ENCODE peak calls at places on chromosomes 5 and 9, in four cellular contexts. W is HepG2, X is H1, N is K562. Y is an unnamed sample.

GRCh38 chr9:69171049-69171448 is 3.0 kb upstream of the TJP2 start:
- DNase-seq in W (no peak), N (peak; percentile 71), X (no peak), Y (no peak)

GRCh38 chr5:136382791-136383190 is 17.4 kb upstream of the TRPC7 start:
- DNase-seq in X (no peak), W (no peak), N (no peak), Y (no peak)

GRCh38 chr9:87436694-87437093 is 61.0 kb upstream of the DAPK1 start:
- DNase-seq in N (no peak), X (no peak), W (no peak), Y (no peak)

GRCh38 chr9:31824860-31825259 is 559.6 kb upstream of the ACO1 start:
- DNase-seq in W (peak; percentile 82), X (no peak), N (no peak), Y (no peak)

GRCh38 chr5:93532370-93532769 is 48.6 kb downstream of the NR2F1-AS1 start:
- DNase-seq in X (no peak), W (peak; percentile 2), N (no peak), Y (peak; percentile 9)

GRCh38 chr5:139808481-139809330 is 13.1 kb downstream of the PSD2 start:
- DNase-seq in N (peak; percentile 64), W (no peak), X (no peak), Y (no peak)

GRCh38 chr5:128271859-128272446 is 188.4 kb downstream of the SLC12A2 start:
- DNase-seq in W (no peak), N (peak; percentile 6), X (no peak), Y (peak; percentile 58)

GRCh38 chr9:130186051-130186450 is 13.8 kb downstream of the NCS1 start:
- DNase-seq in N (no peak), X (no peak), W (no peak), Y (no peak)

GRCh38 chr5:128764910-128765309 is 200.4 kb upstream of the SLC27A6 start:
- DNase-seq in X (no peak), N (no peak), W (no peak), Y (no peak)

GRCh38 chr9:35905912-35906679 is at the start of gene HRCT1:
- DNase-seq in N (no peak), W (peak; percentile 77), X (no peak), Y (peak; percentile 91)

GRCh38 chr9:16524078-16524477 is 346.4 kb downstream of the BNC2 start:
- DNase-seq in N (no peak), X (no peak), W (no peak), Y (no peak)

GRCh38 chr5:1523480-1523792 is 324 bp downstream of the LPCAT1 start:
- DNase-seq in W (no peak), X (no peak), N (peak; percentile 43), Y (no peak)

GRCh38 chr5:42960472-42960871 is 79.6 kb downstream of the ANXA2R start:
- DNase-seq in W (no peak), X (no peak), N (no peak), Y (no peak)

GRCh38 chr5:131303537-131303936 is 39.7 kb downstream of the CDC42SE2 start:
- DNase-seq in W (no peak), X (no peak), N (no peak), Y (no peak)

GRCh38 chr9:80117031-80117430 is 545.3 kb downstream of the TLE4 start:
- DNase-seq in W (no peak), N (no peak), X (no peak), Y (no peak)
- TF ChIP-seq RNF2 in W (no peak), N (no peak), X (no peak), Y (no peak)

GRCh38 chr9:76704601-76705204 is 59.5 kb upstream of the PCA3 start:
- DNase-seq in X (peak; percentile 7), N (peak; percentile 29), W (peak; percentile 58), Y (peak; percentile 88)
- TF ChIP-seq RNF2 in X (no peak), N (no peak), W (no peak), Y (no peak)

GRCh38 chr9:20290287-20290686 is 332.0 kb downstream of the MLLT3 start:
- DNase-seq in W (no peak), N (no peak), X (no peak), Y (no peak)
- TF ChIP-seq RNF2 in W (no peak), N (no peak), X (no peak), Y (no peak)

GRCh38 chr5:158423623-158424200 is 564.8 kb upstream of the CLINT1 start:
- DNase-seq in X (no peak), N (no peak), W (no peak), Y (no peak)
- TF ChIP-seq RNF2 in X (no peak), N (no peak), W (no peak), Y (no peak)

DNA sequence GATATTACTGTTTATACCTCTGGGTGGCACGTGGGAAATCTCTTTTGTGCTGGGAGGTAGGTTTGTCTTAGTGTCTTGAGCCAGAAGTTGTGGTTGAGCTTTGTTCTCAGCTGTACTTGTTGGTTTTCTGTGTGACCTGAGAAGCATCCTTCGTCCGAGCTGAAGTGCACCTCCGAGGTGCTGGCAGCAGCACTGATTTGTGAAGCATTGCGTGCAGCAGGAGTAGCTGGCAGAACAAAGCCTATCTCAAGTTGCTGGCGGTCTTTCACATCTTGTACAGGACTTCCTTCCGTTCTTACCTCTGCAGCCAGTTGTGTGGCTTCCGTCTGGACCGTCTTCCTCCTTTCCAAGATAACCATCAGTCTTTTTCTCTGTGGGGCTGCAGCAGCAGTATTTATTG is 4.3 kb downstream of the PRRC2B start:
- DNase-seq in W (no peak), N (peak; percentile 16), X (no peak), Y (no peak)
- TF ChIP-seq RNF2 in W (no peak), N (no peak), X (no peak), Y (no peak)

GRCh38 chr9:764986-765385 is 76.5 kb upstream of the DMRT1 start:
- DNase-seq in N (no peak), W (no peak), X (no peak), Y (no peak)

GRCh38 chr9:761793-762190 is 79.7 kb upstream of the DMRT1 start:
- DNase-seq in N (no peak), X (no peak), W (no peak), Y (no peak)

GRCh38 chr9:762217-762616 is 79.3 kb upstream of the DMRT1 start:
- DNase-seq in W (no peak), X (no peak), N (no peak), Y (no peak)

GRCh38 chr9:763692-764091 is 77.8 kb upstream of the DMRT1 start:
- DNase-seq in N (no peak), X (no peak), W (no peak), Y (no peak)

GRCh38 chr9:764105-764524 is 77.4 kb upstream of the DMRT1 start:
- DNase-seq in X (peak; percentile 67), N (peak; percentile 47), W (peak; percentile 75), Y (peak; percentile 95)
- TF ChIP-seq RNF2 in X (no peak), N (no peak), W (no peak), Y (no peak)

GRCh38 chr5:119275146-119275872 is 80.5 kb upstream of the TNFAIP8 start:
- DNase-seq in W (no peak), X (no peak), N (no peak), Y (no peak)
- TF ChIP-seq RNF2 in W (no peak), X (no peak), N (no peak), Y (no peak)

GRCh38 chr5:132467292-132467984 is 23.1 kb downstream of the IRF1 start:
- DNase-seq in N (no peak), W (peak; percentile 56), X (no peak), Y (no peak)

GRCh38 chr5:132468665-132469379 is 21.8 kb downstream of the IRF1 start:
- DNase-seq in N (no peak), W (no peak), X (no peak), Y (no peak)

GRCh38 chr5:132465095-132465707 is 25.4 kb downstream of the IRF1 start:
- DNase-seq in N (no peak), X (no peak), W (no peak), Y (no peak)

GRCh38 chr5:132464155-132464939 is 26.2 kb downstream of the IRF1 start:
- DNase-seq in W (no peak), X (no peak), N (no peak), Y (no peak)

GRCh38 chr5:132466453-132467291 is 23.9 kb downstream of the IRF1 start:
- DNase-seq in W (peak; percentile 61), N (peak; percentile 50), X (no peak), Y (no peak)
- TF ChIP-seq RNF2 in W (no peak), N (peak; percentile 65), X (no peak), Y (no peak)

DNA sequence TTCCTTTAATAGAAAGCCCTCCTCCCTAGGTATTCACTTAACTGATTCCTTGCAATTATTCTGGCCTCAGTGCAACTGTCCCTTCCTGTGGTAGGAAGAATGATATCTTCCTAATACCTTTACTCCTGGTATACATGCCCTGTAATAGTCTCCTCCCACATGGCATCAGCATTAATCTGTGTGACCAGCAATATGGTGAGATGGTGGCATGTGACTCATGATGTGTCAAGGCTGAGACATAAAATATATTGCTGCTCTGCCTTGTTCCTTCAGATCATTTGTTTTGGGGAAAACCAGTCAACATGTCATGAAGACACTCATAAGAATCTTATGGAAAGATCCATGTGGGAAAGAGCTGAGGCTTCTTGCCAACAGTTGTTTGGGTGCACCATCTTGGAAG is 149.1 kb upstream of the TRPM3 start:
- DNase-seq in X (no peak), W (no peak), N (no peak), Y (no peak)
- TF ChIP-seq RNF2 in X (no peak), W (no peak), N (no peak), Y (no peak)

DNA sequence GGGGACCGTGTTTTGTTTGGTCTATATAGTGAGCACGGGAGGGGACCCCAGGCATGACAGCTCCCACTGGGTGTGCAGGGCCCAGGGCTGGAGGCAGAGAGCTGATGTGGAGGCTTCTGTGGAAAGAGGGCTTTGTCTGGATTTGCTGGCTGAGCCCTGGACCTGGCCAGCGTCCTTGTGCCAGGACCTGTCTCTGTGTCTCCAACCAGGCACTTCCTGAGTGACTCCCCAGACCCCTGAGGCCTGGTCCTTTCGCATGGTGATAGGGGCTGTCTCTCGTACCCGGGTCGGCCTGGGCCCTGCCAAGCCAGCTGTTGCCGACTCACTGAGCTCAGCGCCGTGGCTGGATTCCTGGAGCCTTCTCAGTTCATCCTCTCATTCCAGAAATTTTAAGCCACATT is 77.6 kb downstream of the ADAMTS2 start:
- DNase-seq in W (no peak), N (no peak), X (no peak), Y (no peak)
- TF ChIP-seq RNF2 in W (no peak), N (no peak), X (no peak), Y (no peak)

Y was measured in A549.